ENCODE peak calls at places on chromosomes 5 and 9, in four cellular contexts. C, W, D and J are unnamed samples.

GRCh38 chr5:30401479-30402058 is 791.9 kb upstream of the CDH6 start:
- DNase-seq in C (peak; percentile 17), W (peak; percentile 0), D (peak; percentile 72), J (peak; percentile 37)

GRCh38 chr9:130927995-130928900 is 10.8 kb downstream of the FIBCD1 start:
- DNase-seq in C (peak; percentile 56), W (peak; percentile 76), D (peak; percentile 50), J (no peak)

GRCh38 chr9:98971168-98971914 is 27.6 kb downstream of the COL15A1 start:
- DNase-seq in C (no peak), W (no peak), D (no peak), J (no peak)

GRCh38 chr9:105842023-105842644 is 147.8 kb downstream of the TMEM38B start:
- DNase-seq in C (no peak), W (peak; percentile 48), D (peak; percentile 42), J (no peak)

GRCh38 chr5:80492741-80493140 is 4.8 kb downstream of the FAM151B start:
- DNase-seq in C (no peak), W (peak; percentile 13), D (no peak), J (no peak)

GRCh38 chr9:129656795-129657390 is 8.6 kb upstream of the PRRX2 start:
- DNase-seq in C (no peak), W (no peak), D (no peak), J (no peak)

GRCh38 chr5:124645396-124645795 is 101.0 kb downstream of the ZNF608 start:
- DNase-seq in C (no peak), W (peak; percentile 76), D (no peak), J (no peak)

GRCh38 chr9:82031538-82032280 is 43.1 kb downstream of the SPATA31D1 start:
- DNase-seq in C (peak; percentile 26), W (no peak), D (no peak), J (no peak)

GRCh38 chr5:96936431-96937221 is 746 bp downstream of the LNPEP start:
- DNase-seq in C (peak; percentile 33), W (peak; percentile 84), D (peak; percentile 48), J (peak; percentile 56)

GRCh38 chr5:169795311-169795710 is 158.2 kb downstream of the DOCK2 start:
- DNase-seq in C (no peak), W (no peak), D (no peak), J (no peak)

GRCh38 chr9:130188860-130189481 is 16.8 kb downstream of the NCS1 start:
- DNase-seq in C (no peak), W (no peak), D (peak; percentile 65), J (no peak)

GRCh38 chr5:6707852-6708251 is 5.4 kb upstream of the TENT4A start:
- DNase-seq in C (no peak), W (no peak), D (no peak), J (no peak)

GRCh38 chr5:34626036-34626435 is 30.1 kb upstream of the RAI14 start:
- DNase-seq in C (no peak), W (no peak), D (no peak), J (no peak)

GRCh38 chr9:100601216-100601615 is 23.3 kb downstream of the CAVIN4 start:
- DNase-seq in C (no peak), W (peak; percentile 61), D (peak; percentile 67), J (no peak)

GRCh38 chr9:112555844-112556482 is 69.3 kb downstream of the KIAA1958 start:
- DNase-seq in C (no peak), W (peak; percentile 45), D (peak; percentile 81), J (peak; percentile 83)

GRCh38 chr9:37415011-37415719 is 7.3 kb upstream of the GRHPR start:
- DNase-seq in C (peak; percentile 68), W (peak; percentile 86), D (peak; percentile 81), J (peak; percentile 88)

GRCh38 chr5:120609570-120609969 is 145.5 kb downstream of the PRR16 start:
- DNase-seq in C (no peak), W (no peak), D (no peak), J (no peak)

GRCh38 chr5:32147959-32148358 is 26.2 kb downstream of the GOLPH3 start:
- DNase-seq in C (no peak), W (no peak), D (no peak), J (no peak)

GRCh38 chr5:43315697-43316096 is 2.5 kb upstream of the HMGCS1 start:
- DNase-seq in C (no peak), W (no peak), D (no peak), J (no peak)

GRCh38 chr5:72209515-72210115 is 102.3 kb downstream of the MAP1B start:
- DNase-seq in C (no peak), W (no peak), D (no peak), J (no peak)

GRCh38 chr5:8213701-8214240 is 344.8 kb downstream of the MTRR start:
- DNase-seq in C (no peak), W (no peak), D (no peak), J (no peak)

GRCh38 chr5:96373006-96373405 is 60.0 kb downstream of the PCSK1 start:
- DNase-seq in C (no peak), W (no peak), D (no peak), J (no peak)

GRCh38 chr5:127227881-127228280 is 62.7 kb upstream of the MEGF10 start:
- DNase-seq in C (no peak), W (no peak), D (no peak), J (no peak)

GRCh38 chr5:65866837-65867508 is 59.4 kb upstream of the ERBIN start:
- DNase-seq in C (no peak), W (no peak), D (no peak), J (no peak)

GRCh38 chr5:30287890-30288289 is 905.6 kb upstream of the CDH6 start:
- DNase-seq in C (no peak), W (no peak), D (no peak), J (no peak)

GRCh38 chr5:154118832-154119442 is 71.6 kb upstream of the GALNT10 start:
- DNase-seq in C (no peak), W (no peak), D (no peak), J (no peak)

GRCh38 chr5:132653716-132654115 is 4.3 kb upstream of the IL13 start:
- DNase-seq in C (no peak), W (no peak), D (no peak), J (no peak)

GRCh38 chr5:167050568-167051214 is 1240.8 kb upstream of the WWC1 start:
- DNase-seq in C (no peak), W (no peak), D (no peak), J (no peak)

GRCh38 chr5:95923918-95924559 is 37.6 kb downstream of the ELL2 start:
- DNase-seq in C (no peak), W (peak; percentile 84), D (no peak), J (no peak)

GRCh38 chr5:16500024-16500423 is 34.4 kb upstream of the ZNF622 start:
- DNase-seq in C (no peak), W (no peak), D (no peak), J (no peak)

GRCh38 chr5:7422719-7423118 is 26.8 kb downstream of the ADCY2 start:
- DNase-seq in C (no peak), W (no peak), D (no peak), J (no peak)

GRCh38 chr5:176542135-176542595 is 5.0 kb upstream of the RNF44 start:
- DNase-seq in C (no peak), W (peak; percentile 55), D (peak; percentile 89), J (no peak)

GRCh38 chr5:138849882-138850281 is 25.3 kb downstream of the LRRTM2 start:
- DNase-seq in C (no peak), W (no peak), D (no peak), J (no peak)

GRCh38 chr5:154653418-154653763 is 101.8 kb upstream of the LARP1 start:
- DNase-seq in C (no peak), W (no peak), D (no peak), J (peak; percentile 91)

GRCh38 chr9:105908069-105908468 is 213.7 kb downstream of the TMEM38B start:
- DNase-seq in C (no peak), W (no peak), D (no peak), J (no peak)

GRCh38 chr9:23819403-23819802 is 6.6 kb downstream of the ELAVL2 start:
- DNase-seq in C (no peak), W (no peak), D (no peak), J (no peak)

GRCh38 chr5:36575367-36575781 is 31.0 kb upstream of the SLC1A3 start:
- DNase-seq in C (no peak), W (no peak), D (no peak), J (no peak)

GRCh38 chr9:84785766-84786547 is 116.4 kb downstream of the NTRK2 start:
- DNase-seq in C (no peak), W (no peak), D (no peak), J (no peak)
- TF ChIP-seq CTCF in C (no peak), W (no peak), D (no peak), J (no peak)

DNA sequence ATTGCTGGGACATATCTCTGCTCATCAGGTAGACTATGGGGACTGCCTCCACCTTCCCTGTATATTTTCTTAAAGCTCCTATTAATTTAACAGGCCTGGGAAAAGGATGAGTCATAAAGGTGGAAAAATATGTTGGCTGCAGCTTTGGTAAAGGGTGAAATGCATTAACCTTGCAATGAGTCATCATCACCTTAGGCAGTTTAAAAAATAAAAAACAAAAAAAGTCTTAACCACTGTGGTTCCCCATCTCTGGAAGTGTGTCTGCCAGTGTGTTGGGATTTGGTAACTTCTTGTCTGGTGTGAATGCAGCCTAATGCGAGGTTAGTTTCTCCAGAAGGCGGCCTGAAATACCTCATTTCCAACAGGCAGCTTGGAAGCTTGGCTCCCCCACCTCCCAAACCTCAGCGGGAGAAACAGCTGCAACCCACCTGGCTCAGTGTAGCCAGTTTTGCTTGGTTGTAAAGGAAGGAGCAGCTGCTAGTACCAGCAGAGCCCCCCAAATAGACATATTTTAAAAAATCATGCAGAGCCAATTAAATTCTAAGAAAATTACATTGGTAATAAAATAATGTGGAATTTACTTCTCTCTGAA is 265.4 kb upstream of the GAS1 start:
- DNase-seq in C (no peak), W (no peak), D (no peak), J (no peak)
- TF ChIP-seq CTCF in C (no peak), W (no peak), D (no peak), J (no peak)

GRCh38 chr9:79431019-79431679 is 140.6 kb upstream of the TLE4 start:
- DNase-seq in C (no peak), W (no peak), D (no peak), J (no peak)
- TF ChIP-seq CTCF in C (no peak), W (no peak), D (no peak), J (no peak)

GRCh38 chr5:134006119-134006514 is 1.3 kb upstream of the VDAC1 start:
- DNase-seq in C (no peak), W (no peak), D (peak; percentile 38), J (no peak)

GRCh38 chr5:134003957-134004625 is 684 bp downstream of the VDAC1 start:
- DNase-seq in C (peak; percentile 77), W (peak; percentile 74), D (peak; percentile 66), J (peak; percentile 76)

GRCh38 chr5:134004626-134005414 is at the start of gene VDAC1:
- DNase-seq in C (peak; percentile 88), W (peak; percentile 89), D (peak; percentile 78), J (peak; percentile 85)

GRCh38 chr5:134007581-134008256 is 2.9 kb upstream of the VDAC1 start:
- DNase-seq in C (no peak), W (no peak), D (no peak), J (no peak)

GRCh38 chr5:134005415-134006118 is 792 bp upstream of the VDAC1 start:
- DNase-seq in C (no peak), W (peak; percentile 44), D (peak; percentile 64), J (peak; percentile 57)
- TF ChIP-seq CTCF in C (no peak), W (no peak), D (no peak), J (no peak)

DNA sequence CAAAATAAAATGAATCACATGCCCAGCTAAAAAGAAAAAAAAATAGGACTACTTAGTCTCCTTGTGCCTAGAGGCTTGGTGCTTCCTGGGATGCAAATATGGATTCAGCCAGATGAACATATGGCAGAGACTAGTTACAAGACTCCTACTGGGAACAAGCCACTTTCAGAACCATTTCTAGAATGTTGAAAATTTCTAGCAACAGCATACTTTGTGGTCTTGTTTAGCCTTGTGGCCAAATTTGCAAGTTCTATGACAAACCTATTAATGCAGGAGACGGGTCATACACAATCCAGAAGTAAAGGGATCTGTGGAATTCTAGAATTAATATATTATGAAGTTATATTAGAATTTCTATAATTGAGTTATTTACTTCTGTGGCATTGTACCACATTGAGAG is 198.7 kb downstream of the CHSY3 start:
- DNase-seq in C (no peak), W (no peak), D (no peak), J (no peak)
- TF ChIP-seq CTCF in C (no peak), W (no peak), D (no peak), J (no peak)